ENCODE peak calls at places on chromosome 1, in five cellular contexts. Q is K562, H is neural progenitor cell, W is HCT116, A is fibroblast of lung. I is an unnamed sample.

GRCh38 chr1:5989731-5990271 is 2.4 kb downstream of the NPHP4 start:
- DNase-seq in H (no peak), Q (no peak), A (no peak), W (no peak), I (no peak)

GRCh38 chr1:51642739-51643142 is 25.8 kb downstream of the OSBPL9 start:
- DNase-seq in W (no peak), A (peak; percentile 97), H (no peak), Q (no peak), I (no peak)

GRCh38 chr1:11682287-11682771 is 1.4 kb upstream of the MAD2L2 start:
- DNase-seq in W (no peak), H (no peak), A (no peak), Q (no peak), I (no peak)

GRCh38 chr1:57112148-57112547 is 146.3 kb upstream of the C8B start:
- DNase-seq in Q (no peak), W (no peak), A (no peak), H (peak; percentile 59), I (no peak)

GRCh38 chr1:54577612-54578011 is 29.6 kb downstream of the ACOT11 start:
- DNase-seq in A (peak; percentile 79), Q (peak; percentile 70), W (no peak), H (no peak), I (peak; percentile 1)

GRCh38 chr1:115203287-115203686 is 114.0 kb upstream of the TSPAN2 start:
- DNase-seq in H (no peak), Q (no peak), A (no peak), W (no peak), I (no peak)

GRCh38 chr1:25569599-25570458 is 26.4 kb downstream of the LDLRAP1 start:
- DNase-seq in A (no peak), Q (peak; percentile 55), H (no peak), W (no peak), I (no peak)

GRCh38 chr1:113542221-113542701 is 151.9 kb downstream of the MAGI3 start:
- DNase-seq in W (no peak), Q (no peak), A (peak; percentile 62), H (no peak), I (no peak)

GRCh38 chr1:54794401-54795099 is 6.6 kb downstream of the TTC22 start:
- DNase-seq in A (no peak), Q (no peak), W (no peak), H (no peak), I (no peak)

GRCh38 chr1:21779613-21780521 is 3.1 kb downstream of the USP48 start:
- DNase-seq in W (no peak), H (no peak), Q (peak; percentile 40), A (no peak), I (no peak)

GRCh38 chr1:160256396-160257046 is 5.8 kb downstream of the DCAF8 start:
- DNase-seq in A (peak; percentile 83), W (no peak), Q (no peak), H (no peak), I (no peak)

GRCh38 chr1:117069220-117069844 is 9.2 kb downstream of the TTF2 start:
- DNase-seq in W (no peak), H (no peak), A (no peak), Q (no peak), I (peak; percentile 50)

GRCh38 chr1:44784094-44785026 is 3.6 kb downstream of the BEST4 start:
- DNase-seq in Q (no peak), H (peak; percentile 78), A (no peak), W (no peak), I (peak; percentile 90)

GRCh38 chr1:57623039-57623790 is 199.4 kb upstream of the DAB1 start:
- DNase-seq in H (peak; percentile 61), Q (peak; percentile 5), A (peak; percentile 5), W (no peak), I (no peak)

GRCh38 chr1:243416510-243416909 is 160.7 kb downstream of the SDCCAG8 start:
- DNase-seq in A (no peak), W (no peak), H (no peak), Q (no peak), I (peak; percentile 34)

GRCh38 chr1:183952101-183952500 is 85.4 kb downstream of the COLGALT2 start:
- DNase-seq in A (no peak), Q (no peak), W (no peak), H (no peak), I (no peak)

GRCh38 chr1:113930499-113931161 is 1.5 kb downstream of the HIPK1 start:
- DNase-seq in A (peak; percentile 57), Q (peak; percentile 79), H (peak; percentile 62), W (no peak), I (peak; percentile 81)

GRCh38 chr1:107954121-107954520 is 10.9 kb downstream of the VAV3 start:
- DNase-seq in A (no peak), H (no peak), W (no peak), Q (no peak), I (no peak)

GRCh38 chr1:45884700-45885099 is 81.3 kb downstream of the MAST2 start:
- DNase-seq in H (no peak), W (no peak), A (no peak), Q (peak; percentile 50), I (no peak)

GRCh38 chr1:29850358-29850757 is 614.0 kb downstream of the PTPRU start:
- DNase-seq in Q (no peak), W (no peak), A (no peak), H (no peak), I (no peak)

GRCh38 chr1:49183489-49183888 is 406.8 kb upstream of the BEND5 start:
- DNase-seq in Q (no peak), H (no peak), A (no peak), W (no peak), I (no peak)

GRCh38 chr1:8554956-8555534 is 237.1 kb downstream of the SLC45A1 start:
- DNase-seq in W (no peak), H (no peak), A (peak; percentile 55), Q (peak; percentile 27), I (no peak)

DNA sequence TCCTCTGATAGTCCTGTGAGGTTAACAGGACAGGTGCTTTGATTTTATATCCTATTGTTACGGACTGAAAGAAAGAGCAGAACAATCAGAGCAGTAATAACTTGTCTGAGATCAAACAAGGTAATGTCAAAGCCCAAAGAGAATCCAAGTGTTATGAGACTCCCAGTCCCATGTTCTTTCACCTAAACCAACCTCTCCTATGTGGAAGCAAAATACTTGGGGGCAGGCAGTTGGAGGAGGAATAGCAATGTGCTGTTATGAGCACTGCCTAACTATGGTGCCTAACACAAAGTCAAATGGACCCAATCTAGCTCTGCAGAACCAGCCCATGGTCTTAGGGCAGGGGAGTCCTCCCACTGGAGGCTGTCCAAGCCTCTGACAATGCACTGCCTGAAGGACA is 28.1 kb downstream of the ACBD3 start:
- DNase-seq in Q (no peak), A (no peak), W (no peak), H (no peak), I (no peak)
- H3K79me2 ChIP-seq in Q (no peaks in the 10 kb centered on the region), A (peaks cover 10% of the 10 kb centered on the region), W (peaks cover 11% of the 10 kb centered on the region), H (no peaks in the 10 kb centered on the region), I (peaks cover 40% of the 10 kb centered on the region)

DNA sequence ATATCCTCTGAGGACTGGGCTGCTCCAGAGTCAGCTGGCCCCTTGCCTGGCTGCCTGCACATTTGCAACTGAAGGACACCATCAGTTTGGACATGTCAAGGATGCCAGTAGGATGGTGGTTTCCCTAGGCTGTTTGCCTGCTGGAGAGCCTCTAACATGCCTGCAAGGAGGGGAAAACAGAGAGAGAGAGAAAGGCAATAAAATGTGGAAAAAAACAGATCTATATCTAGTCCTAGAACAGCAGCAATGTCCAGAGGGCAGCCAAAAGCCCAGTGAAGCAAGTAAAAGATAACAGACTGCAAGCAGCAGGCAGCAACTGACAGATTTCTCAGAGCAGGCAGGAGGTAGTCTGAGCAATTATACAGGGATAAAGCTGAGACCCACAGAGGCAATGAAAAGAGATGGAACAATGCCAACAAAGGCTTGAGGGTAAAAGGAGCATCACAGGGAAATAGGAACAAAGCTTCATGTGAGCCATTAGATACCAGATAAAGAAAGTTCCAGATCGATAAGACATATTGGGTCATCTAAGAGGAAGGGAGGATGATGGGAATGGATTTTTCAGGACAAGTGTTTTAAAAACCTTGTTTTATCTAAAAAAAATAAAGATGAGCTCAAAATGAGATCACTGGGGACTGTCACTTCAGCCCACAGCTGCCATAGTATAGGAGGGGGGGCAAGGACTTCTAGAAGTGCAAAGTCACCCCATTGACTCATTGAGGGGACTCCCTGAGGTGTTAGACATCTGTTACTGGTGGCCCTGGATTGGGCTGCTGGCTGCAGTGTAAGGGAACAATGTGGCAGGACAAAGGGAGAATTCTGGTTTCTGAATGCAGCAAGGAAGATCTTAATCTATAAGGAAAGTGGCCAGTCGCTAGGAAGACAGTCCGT is 38.6 kb upstream of the GADD45A start:
- DNase-seq in Q (peak; percentile 81), H (peak; percentile 85), A (peak; percentile 26), W (no peak), I (no peak)
- H3K4me2 ChIP-seq in Q (peak overlapping the region; percentile 47), H (peak overlapping the region; percentile 55), A (no peak overlapping the region), W (no peak overlapping the region), I (no peak overlapping the region)

GRCh38 chr1:47442202-47442601 is 4.4 kb downstream of the FOXD2 start:
- DNase-seq in H (no peak), W (no peak), Q (no peak), A (no peak), I (no peak)
- H4K20me1 ChIP-seq in H (peaks cover 82% of the 10 kb centered on the region), W (no peaks in the 10 kb centered on the region), Q (peaks cover 2% of the 10 kb centered on the region), A (no peaks in the 10 kb centered on the region), I (peaks cover 4% of the 10 kb centered on the region)

GRCh38 chr1:227574926-227575325 is 11.6 kb downstream of the ZNF678 start:
- DNase-seq in H (no peak), A (no peak), Q (no peak), W (no peak), I (no peak)

GRCh38 chr1:227576152-227576551 is 12.8 kb downstream of the ZNF678 start:
- DNase-seq in A (peak; percentile 39), Q (no peak), H (no peak), W (no peak), I (no peak)

GRCh38 chr1:227572752-227573151 is 9.4 kb downstream of the ZNF678 start:
- DNase-seq in H (no peak), Q (peak; percentile 81), W (no peak), A (no peak), I (no peak)

GRCh38 chr1:227583354-227583753 is 20.0 kb downstream of the ZNF678 start:
- DNase-seq in H (no peak), Q (no peak), W (no peak), A (no peak), I (no peak)

DNA sequence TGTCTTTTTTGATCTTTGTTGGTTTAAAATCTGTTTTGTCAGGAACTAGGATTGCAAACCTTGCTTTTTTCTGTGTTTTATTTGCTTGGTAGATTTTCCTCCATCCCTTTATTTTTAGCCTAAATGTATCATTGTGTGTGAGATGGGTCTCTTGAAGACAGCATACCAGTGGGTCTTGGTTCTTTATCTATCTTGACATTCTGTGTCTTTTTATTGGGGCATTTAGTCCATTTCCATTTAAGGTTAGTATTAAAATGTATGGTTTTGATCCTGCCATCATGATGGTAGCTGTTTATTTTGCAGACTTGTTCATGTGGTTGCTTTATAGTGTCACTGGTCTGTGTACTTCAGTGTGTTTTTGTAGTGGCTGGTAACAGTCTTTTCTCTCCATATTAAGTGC is 14.1 kb downstream of the ZNF678 start:
- DNase-seq in A (no peak), H (no peak), W (no peak), Q (no peak), I (no peak)
- H3K79me2 ChIP-seq in A (peaks cover 5% of the 10 kb centered on the region), H (peaks cover 98% of the 10 kb centered on the region), W (peaks cover 75% of the 10 kb centered on the region), Q (peaks cover 76% of the 10 kb centered on the region), I (peaks cover 94% of the 10 kb centered on the region)

GRCh38 chr1:111597433-111597832 is 22.2 kb upstream of the RAP1A start:
- DNase-seq in Q (no peak), H (no peak), W (no peak), A (peak; percentile 83), I (no peak)
- H3K4me2 ChIP-seq in Q (no peak overlapping the region), H (no peak overlapping the region), W (no peak overlapping the region), A (no peak overlapping the region), I (no peak overlapping the region)

I was measured in Karpas-422.